ENCODE peak calls at places on chromosomes 11 and 22, in seven cellular contexts. One of them, this sample, is unnamed.

GRCh38 chr22:44245438-44245837 is 64.7 kb downstream of the PARVG start:
- DNase-seq in Calu3: no peak
- DNase-seq in stomach: peak
- DNase-seq in vagina: no peak
- DNase-seq in B cell: no peak
- DNase-seq in breast epithelium: peak
- DNase-seq in sigmoid colon: no peak
- DNase-seq in this sample: no peak

GRCh38 chr11:131664246-131664645 is 293.8 kb downstream of the NTM start:
- DNase-seq in sigmoid colon: no peak
- DNase-seq in vagina: no peak
- DNase-seq in Calu3: no peak
- DNase-seq in stomach: no peak
- DNase-seq in breast epithelium: no peak
- DNase-seq in B cell: no peak
- DNase-seq in this sample: no peak

GRCh38 chr11:69533296-69534165 is 52.1 kb downstream of the LINC01488 start:
- DNase-seq in vagina: no peak
- DNase-seq in Calu3: no peak
- DNase-seq in sigmoid colon: peak
- DNase-seq in stomach: no peak
- DNase-seq in B cell: no peak
- DNase-seq in breast epithelium: no peak
- DNase-seq in this sample: no peak

GRCh38 chr11:93100211-93100610 is 97.6 kb downstream of the SLC36A4 start:
- DNase-seq in stomach: no peak
- DNase-seq in breast epithelium: no peak
- DNase-seq in vagina: no peak
- DNase-seq in sigmoid colon: no peak
- DNase-seq in B cell: no peak
- DNase-seq in Calu3: no peak
- DNase-seq in this sample: no peak

GRCh38 chr11:111310088-111310487 is 11.7 kb downstream of the POU2AF3 start:
- DNase-seq in Calu3: no peak
- DNase-seq in B cell: no peak
- DNase-seq in vagina: no peak
- DNase-seq in stomach: no peak
- DNase-seq in breast epithelium: peak
- DNase-seq in sigmoid colon: no peak
- DNase-seq in this sample: no peak

GRCh38 chr22:20117656-20118571 is 888 bp upstream of the TRMT2A start:
- DNase-seq in vagina: no peak
- DNase-seq in Calu3: peak
- DNase-seq in breast epithelium: no peak
- DNase-seq in B cell: no peak
- DNase-seq in sigmoid colon: no peak
- DNase-seq in stomach: no peak
- DNase-seq in this sample: no peak

GRCh38 chr11:95154514-95154913 is 64.9 kb downstream of the ENDOD1 start:
- DNase-seq in sigmoid colon: no peak
- DNase-seq in vagina: no peak
- DNase-seq in breast epithelium: peak
- DNase-seq in Calu3: peak
- DNase-seq in B cell: peak
- DNase-seq in stomach: peak
- DNase-seq in this sample: no peak

GRCh38 chr11:76838422-76839068 is 22.2 kb upstream of the ACER3 start:
- DNase-seq in stomach: no peak
- DNase-seq in B cell: no peak
- DNase-seq in vagina: no peak
- DNase-seq in sigmoid colon: no peak
- DNase-seq in Calu3: no peak
- DNase-seq in breast epithelium: peak
- DNase-seq in this sample: no peak

GRCh38 chr22:23088199-23088604 is 17.9 kb downstream of the GNAZ start:
- DNase-seq in vagina: no peak
- DNase-seq in sigmoid colon: no peak
- DNase-seq in breast epithelium: no peak
- DNase-seq in B cell: no peak
- DNase-seq in Calu3: peak
- DNase-seq in stomach: peak
- DNase-seq in this sample: no peak

GRCh38 chr11:115439385-115439784 is 64.8 kb downstream of the CADM1 start:
- DNase-seq in vagina: no peak
- DNase-seq in sigmoid colon: no peak
- DNase-seq in stomach: no peak
- DNase-seq in B cell: no peak
- DNase-seq in Calu3: no peak
- DNase-seq in breast epithelium: no peak
- DNase-seq in this sample: no peak

GRCh38 chr22:28183078-28183870 is 264.2 kb upstream of the PITPNB start:
- DNase-seq in stomach: peak
- DNase-seq in breast epithelium: no peak
- DNase-seq in B cell: no peak
- DNase-seq in sigmoid colon: no peak
- DNase-seq in vagina: no peak
- DNase-seq in Calu3: no peak
- DNase-seq in this sample: no peak

GRCh38 chr11:93668171-93668570 is 6.7 kb downstream of the CEP295 start:
- DNase-seq in B cell: no peak
- DNase-seq in Calu3: no peak
- DNase-seq in stomach: no peak
- DNase-seq in vagina: no peak
- DNase-seq in sigmoid colon: no peak
- DNase-seq in breast epithelium: no peak
- DNase-seq in this sample: no peak

GRCh38 chr11:113587318-113587739 is 112.1 kb upstream of the DRD2 start:
- DNase-seq in breast epithelium: no peak
- DNase-seq in B cell: no peak
- DNase-seq in vagina: no peak
- DNase-seq in sigmoid colon: no peak
- DNase-seq in stomach: no peak
- DNase-seq in Calu3: no peak
- DNase-seq in this sample: no peak

GRCh38 chr11:30284836-30285235 is 38.1 kb upstream of the ARL14EP start:
- DNase-seq in breast epithelium: no peak
- DNase-seq in stomach: no peak
- DNase-seq in vagina: no peak
- DNase-seq in sigmoid colon: no peak
- DNase-seq in Calu3: no peak
- DNase-seq in B cell: no peak
- DNase-seq in this sample: no peak

GRCh38 chr11:113488931-113489351 is 13.7 kb upstream of the DRD2 start:
- DNase-seq in B cell: no peak
- DNase-seq in breast epithelium: no peak
- DNase-seq in stomach: no peak
- DNase-seq in Calu3: no peak
- DNase-seq in sigmoid colon: no peak
- DNase-seq in vagina: no peak
- DNase-seq in this sample: no peak

GRCh38 chr11:64742940-64743590 is 877 bp downstream of the RASGRP2 start:
- DNase-seq in stomach: peak
- DNase-seq in B cell: peak
- DNase-seq in breast epithelium: no peak
- DNase-seq in vagina: no peak
- DNase-seq in sigmoid colon: peak
- DNase-seq in Calu3: peak
- DNase-seq in this sample: peak

GRCh38 chr11:798093-798713 is at the start of gene SLC25A22:
- DNase-seq in breast epithelium: no peak
- DNase-seq in B cell: peak
- DNase-seq in Calu3: peak
- DNase-seq in vagina: no peak
- DNase-seq in stomach: peak
- DNase-seq in sigmoid colon: no peak
- DNase-seq in this sample: peak

GRCh38 chr22:26479792-26480610 is 3.6 kb downstream of the HPS4 start:
- DNase-seq in B cell: peak
- DNase-seq in stomach: no peak
- DNase-seq in sigmoid colon: no peak
- DNase-seq in vagina: no peak
- DNase-seq in Calu3: no peak
- DNase-seq in breast epithelium: no peak
- DNase-seq in this sample: no peak

GRCh38 chr11:64015935-64016468 is 19.7 kb upstream of the FLRT1 start:
- DNase-seq in Calu3: no peak
- DNase-seq in sigmoid colon: no peak
- DNase-seq in breast epithelium: no peak
- DNase-seq in B cell: no peak
- DNase-seq in stomach: no peak
- DNase-seq in vagina: no peak
- DNase-seq in this sample: no peak

GRCh38 chr11:120337896-120338840 is 2.0 kb downstream of the ARHGEF12 start:
- DNase-seq in breast epithelium: no peak
- DNase-seq in vagina: no peak
- DNase-seq in B cell: no peak
- DNase-seq in Calu3: no peak
- DNase-seq in sigmoid colon: no peak
- DNase-seq in stomach: no peak
- DNase-seq in this sample: no peak

GRCh38 chr11:129023968-129024676 is 81.5 kb upstream of the TP53AIP1 start:
- DNase-seq in B cell: no peak
- DNase-seq in breast epithelium: peak
- DNase-seq in Calu3: peak
- DNase-seq in stomach: peak
- DNase-seq in sigmoid colon: no peak
- DNase-seq in vagina: no peak
- DNase-seq in this sample: peak

DNA sequence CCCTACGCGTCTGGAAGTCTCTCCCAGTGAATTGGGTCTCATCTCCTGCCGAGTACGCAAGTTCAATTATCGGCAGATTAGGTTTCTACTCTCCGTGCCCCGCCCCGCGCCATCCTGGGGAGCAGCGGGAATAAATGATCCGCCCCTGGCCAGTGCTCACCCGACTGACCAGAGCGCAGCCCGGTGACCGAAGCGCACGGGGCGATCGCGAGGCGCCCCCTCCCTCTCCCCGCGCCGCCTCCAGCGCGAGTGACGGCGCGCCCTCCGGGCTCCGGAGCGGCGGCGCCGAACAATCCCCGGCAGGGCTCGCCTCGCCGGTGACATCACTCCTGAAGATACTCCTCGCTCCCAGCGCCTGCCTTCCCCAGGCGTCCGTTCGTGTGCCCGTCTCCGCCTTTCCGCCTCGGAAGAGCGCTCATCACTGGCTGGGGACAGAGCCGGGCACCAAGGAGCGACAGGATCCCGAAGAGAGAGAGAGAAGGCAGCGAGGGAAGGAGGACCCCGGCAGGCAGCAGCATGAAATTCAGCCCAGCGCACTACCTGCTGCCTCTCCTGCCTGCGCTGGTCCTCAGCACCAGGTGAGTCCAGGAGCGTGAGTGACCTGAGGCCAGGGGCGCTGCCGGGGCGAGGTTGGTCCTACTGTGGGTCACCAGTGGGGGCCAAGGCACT is at the start of gene LUZP2:
- DNase-seq in vagina: no peak
- DNase-seq in B cell: peak
- DNase-seq in Calu3: peak
- DNase-seq in breast epithelium: no peak
- DNase-seq in stomach: no peak
- DNase-seq in sigmoid colon: no peak
- DNase-seq in this sample: no peak
- TF ChIP-seq CTCF in vagina: no peak
- TF ChIP-seq CTCF in B cell: no peak
- TF ChIP-seq CTCF in Calu3: no peak
- TF ChIP-seq CTCF in breast epithelium: no peak
- TF ChIP-seq CTCF in stomach: no peak
- TF ChIP-seq CTCF in sigmoid colon: no peak
- TF ChIP-seq CTCF in this sample: no peak

DNA sequence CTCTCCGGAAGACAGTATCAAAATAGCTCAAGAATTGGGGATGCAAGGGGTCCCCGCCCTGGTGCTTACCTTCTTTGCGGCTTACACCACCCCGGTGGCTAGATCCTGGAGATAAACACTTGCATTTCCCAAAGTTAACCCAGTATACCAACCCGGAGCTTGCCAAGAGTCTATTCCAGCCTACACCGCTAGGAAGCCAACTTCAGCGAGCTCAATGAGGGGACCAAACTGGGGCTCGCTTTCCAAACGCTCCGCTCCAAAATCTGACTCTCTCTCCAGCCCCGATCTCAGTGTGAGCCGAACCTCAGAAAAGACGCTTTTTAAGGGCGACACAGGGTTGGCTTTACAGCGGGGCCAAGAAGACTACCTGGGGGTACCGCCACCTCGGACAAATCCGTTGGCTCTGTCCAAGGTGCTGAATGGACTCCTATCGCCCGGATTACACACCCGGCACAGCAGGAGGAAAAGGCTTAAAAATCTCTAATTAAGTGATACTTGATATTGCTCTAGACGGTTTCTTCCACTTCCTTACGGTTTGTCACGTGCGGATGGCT is 20.1 kb upstream of the BDNF start:
- DNase-seq in B cell: no peak
- DNase-seq in vagina: no peak
- DNase-seq in stomach: no peak
- DNase-seq in Calu3: peak
- DNase-seq in sigmoid colon: no peak
- DNase-seq in breast epithelium: no peak
- DNase-seq in this sample: no peak
- TF ChIP-seq CTCF in B cell: no peak
- TF ChIP-seq CTCF in vagina: no peak
- TF ChIP-seq CTCF in stomach: no peak
- TF ChIP-seq CTCF in Calu3: no peak
- TF ChIP-seq CTCF in sigmoid colon: no peak
- TF ChIP-seq CTCF in breast epithelium: no peak
- TF ChIP-seq CTCF in this sample: no peak

DNA sequence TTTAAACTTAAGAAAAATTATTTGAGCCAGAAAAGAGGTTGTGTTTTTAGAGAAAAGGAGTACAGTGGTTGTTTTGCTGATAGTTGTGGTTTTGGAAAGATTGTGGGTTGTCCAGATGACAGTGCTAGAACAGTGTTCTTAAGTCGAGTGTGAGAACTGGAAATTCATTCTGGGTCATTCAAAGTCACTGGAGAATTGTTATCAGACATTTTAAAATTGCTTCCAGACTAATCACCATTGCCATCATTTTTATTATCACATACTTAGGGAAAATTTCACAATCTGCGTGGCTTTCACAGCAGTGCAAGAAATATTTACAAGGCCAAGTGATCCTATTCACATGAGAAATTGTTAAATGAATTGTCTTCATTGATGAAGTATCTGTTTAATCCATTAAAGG is 242.2 kb upstream of the DDI1 start:
- DNase-seq in sigmoid colon: no peak
- DNase-seq in stomach: no peak
- DNase-seq in breast epithelium: no peak
- DNase-seq in Calu3: no peak
- DNase-seq in B cell: no peak
- DNase-seq in vagina: no peak
- DNase-seq in this sample: no peak
- TF ChIP-seq CTCF in sigmoid colon: no peak
- TF ChIP-seq CTCF in stomach: no peak
- TF ChIP-seq CTCF in breast epithelium: no peak
- TF ChIP-seq CTCF in Calu3: no peak
- TF ChIP-seq CTCF in B cell: no peak
- TF ChIP-seq CTCF in vagina: no peak
- TF ChIP-seq CTCF in this sample: no peak

GRCh38 chr22:46444390-46444854 is 93.0 kb downstream of the CELSR1 start:
- DNase-seq in stomach: peak
- DNase-seq in breast epithelium: no peak
- DNase-seq in vagina: no peak
- DNase-seq in sigmoid colon: no peak
- DNase-seq in Calu3: no peak
- DNase-seq in B cell: no peak
- DNase-seq in this sample: no peak
- TF ChIP-seq CTCF in stomach: no peak
- TF ChIP-seq CTCF in breast epithelium: no peak
- TF ChIP-seq CTCF in vagina: no peak
- TF ChIP-seq CTCF in sigmoid colon: no peak
- TF ChIP-seq CTCF in Calu3: no peak
- TF ChIP-seq CTCF in B cell: no peak
- TF ChIP-seq CTCF in this sample: no peak